ENCODE peak calls at places on chromosomes 6 and 20, in nine cellular contexts. Q is stimulated activated CD4-positive, alpha-beta T cell treated with anti-CD3 and anti-CD28 coated beads, TNF-alpha, amount 100 ng/mL, for 1 hour; C is EL; V is frontal cortex; W is stimulated activated CD8-positive, alpha-beta memory T cell treated with anti-CD3 and anti-CD28 coated beads, Interleukin-4, amount 100 ng/mL, for 1 hour; N is activated CD4-positive, CD25-positive, alpha-beta regulatory T cell; R is NCI-H187 treated with DMSO at 0.1 percent for 48 hours; B is caudate nucleus; H is stimulated activated naive CD4-positive, alpha-beta T cell. T is an unnamed sample.

GRCh38 chr20:62776692-62777527 is 19.4 kb upstream of the MRGBP start:
- DNase-seq in B (no peak), W (peak; percentile 41), N (peak; percentile 61), V (no peak), H (peak; percentile 77), C (peak; percentile 65), R (no peak), Q (peak; percentile 24), T (peak; percentile 92)

GRCh38 chr20:56630506-56631317 is 1.6 kb downstream of the TFAP2C start:
- DNase-seq in N (no peak), B (no peak), C (peak; percentile 67), W (no peak), Q (no peak), V (no peak), H (no peak), R (no peak), T (peak; percentile 65)

GRCh38 chr6:46796842-46797241 is 3.7 kb downstream of the MEP1A start:
- DNase-seq in C (no peak), H (no peak), W (no peak), V (no peak), N (no peak), R (no peak), B (no peak), Q (no peak), T (no peak)

GRCh38 chr6:33822575-33823395 is 19.0 kb upstream of the MLN start:
- DNase-seq in R (no peak), W (no peak), V (no peak), H (no peak), B (no peak), N (no peak), C (peak; percentile 41), Q (no peak), T (peak; percentile 66)

GRCh38 chr6:47483516-47483852 is 5.9 kb downstream of the CD2AP start:
- DNase-seq in Q (no peak), B (no peak), W (no peak), R (no peak), N (no peak), H (no peak), V (no peak), C (peak; percentile 6), T (no peak)

GRCh38 chr6:117496383-117496990 is 14.0 kb downstream of the DCBLD1 start:
- DNase-seq in C (peak; percentile 73), N (no peak), H (no peak), Q (no peak), R (no peak), W (no peak), V (no peak), B (no peak), T (no peak)

GRCh38 chr20:53171065-53171464 is 198.9 kb downstream of the TSHZ2 start:
- DNase-seq in W (no peak), C (no peak), Q (no peak), V (no peak), H (no peak), B (no peak), N (no peak), R (no peak), T (no peak)

GRCh38 chr6:13407709-13408695 is 79.4 kb downstream of the GFOD1 start:
- DNase-seq in H (no peak), B (no peak), N (no peak), Q (no peak), C (peak; percentile 77), W (no peak), V (no peak), R (no peak), T (no peak)

GRCh38 chr20:1324598-1325172 is 4.3 kb downstream of the SDCBP2 start:
- DNase-seq in R (no peak), W (no peak), B (no peak), N (no peak), Q (no peak), C (peak; percentile 75), V (no peak), H (no peak), T (no peak)

GRCh38 chr6:33112148-33112547 is 36.4 kb downstream of the HLA-DPB1 start:
- DNase-seq in N (no peak), W (no peak), R (no peak), H (peak; percentile 18), V (peak; percentile 74), C (peak; percentile 56), Q (no peak), B (no peak), T (peak; percentile 87)

GRCh38 chr6:134992155-134992554 is 42.3 kb upstream of the ALDH8A1 start:
- DNase-seq in W (no peak), V (no peak), N (no peak), R (no peak), B (no peak), C (no peak), H (no peak), Q (no peak), T (no peak)

GRCh38 chr20:47998736-47999135 is 213.5 kb upstream of the SULF2 start:
- DNase-seq in Q (no peak), C (no peak), B (no peak), H (no peak), V (no peak), N (no peak), R (no peak), W (no peak), T (no peak)

GRCh38 chr20:31835977-31836852 is 9.2 kb downstream of the FOXS1 start:
- DNase-seq in C (peak; percentile 96), N (no peak), Q (no peak), H (no peak), R (no peak), V (peak; percentile 83), B (peak; percentile 29), W (peak; percentile 6), T (peak; percentile 54)

GRCh38 chr6:73180718-73181619 is 44.3 kb downstream of the KHDC1L start:
- DNase-seq in B (no peak), V (peak; percentile 23), H (peak; percentile 33), C (peak; percentile 75), W (no peak), Q (no peak), N (no peak), R (peak; percentile 73), T (peak; percentile 21)

GRCh38 chr20:31587545-31588389 is 17.3 kb upstream of the ID1 start:
- DNase-seq in N (no peak), H (no peak), Q (no peak), R (no peak), B (no peak), V (peak; percentile 72), C (peak; percentile 46), W (no peak), T (no peak)

GRCh38 chr20:63154395-63154794 is 61.5 kb downstream of the YTHDF1 start:
- DNase-seq in C (no peak), N (no peak), V (no peak), W (no peak), R (no peak), Q (no peak), H (no peak), B (no peak), T (no peak)

GRCh38 chr6:17867880-17868279 is 119.6 kb downstream of the KIF13A start:
- DNase-seq in W (no peak), R (no peak), C (peak; percentile 87), H (no peak), N (no peak), Q (no peak), V (no peak), B (no peak), T (no peak)

GRCh38 chr6:76771076-76771634 is 692.1 kb downstream of the HTR1B start:
- DNase-seq in N (no peak), V (no peak), R (no peak), C (no peak), H (no peak), Q (no peak), B (no peak), W (no peak), T (no peak)

GRCh38 chr6:142819603-142820335 is 125.2 kb downstream of the HIVEP2 start:
- DNase-seq in C (peak; percentile 18), B (no peak), Q (no peak), H (peak; percentile 61), V (no peak), R (no peak), W (peak; percentile 25), N (no peak), T (no peak)

GRCh38 chr20:4898282-4898681 is 103.0 kb downstream of the SLC23A2 start:
- DNase-seq in B (no peak), R (no peak), V (no peak), W (no peak), C (peak; percentile 81), Q (no peak), H (no peak), N (no peak), T (no peak)

GRCh38 chr6:39608652-39609345 is 116.4 kb downstream of the KIF6 start:
- DNase-seq in Q (no peak), R (no peak), W (no peak), N (no peak), H (no peak), V (no peak), B (no peak), C (no peak), T (no peak)

GRCh38 chr6:548517-548916 is 108.4 kb downstream of the HUS1B start:
- DNase-seq in H (no peak), C (no peak), Q (no peak), V (no peak), N (no peak), B (no peak), R (no peak), W (no peak), T (no peak)

GRCh38 chr6:70299456-70299855 is 3.4 kb downstream of the COL9A1 start:
- DNase-seq in W (no peak), V (no peak), C (no peak), N (no peak), R (no peak), B (no peak), H (no peak), Q (no peak), T (no peak)

GRCh38 chr20:20518263-20518662 is 150.4 kb downstream of the INSM1 start:
- DNase-seq in H (no peak), Q (no peak), V (no peak), W (no peak), N (no peak), R (no peak), B (no peak), C (no peak), T (no peak)

GRCh38 chr6:159376443-159377182 is 207.4 kb downstream of the FNDC1 start:
- DNase-seq in Q (no peak), W (no peak), B (no peak), N (no peak), V (no peak), C (no peak), R (no peak), H (no peak), T (no peak)

GRCh38 chr6:28985396-28986164 is 19.5 kb downstream of the ZNF311 start:
- DNase-seq in Q (no peak), C (peak; percentile 97), R (peak; percentile 63), B (peak; percentile 45), H (no peak), V (peak; percentile 83), N (no peak), W (no peak), T (peak; percentile 79)

GRCh38 chr6:34205466-34205865 is 31.2 kb upstream of the HMGA1 start:
- DNase-seq in B (no peak), C (no peak), H (no peak), N (no peak), Q (no peak), W (no peak), V (no peak), R (no peak), T (no peak)

GRCh38 chr6:17907467-17908229 is 79.8 kb downstream of the KIF13A start:
- DNase-seq in V (no peak), H (no peak), Q (no peak), C (peak; percentile 98), R (no peak), B (no peak), N (no peak), W (no peak), T (no peak)

GRCh38 chr6:134422426-134423231 is 104.7 kb upstream of the SGK1 start:
- DNase-seq in R (no peak), Q (no peak), N (no peak), W (no peak), C (peak; percentile 98), B (no peak), V (no peak), H (no peak), T (no peak)